ENCODE peak calls at places on chromosomes 6 and 20, in six cellular contexts. T is GM12892, B is H1, H is HepG2, N is K562, R is GM12878. A is an unnamed sample.
A peak's percentile ranks its signal among the peaks of the same experiment; 100 is the strongest.

GRCh38 chr6:136753624-136754023 is 38.7 kb downstream of the MAP3K5 start:
- DNase-seq in R (no peak), T (no peak), H (no peak), N (no peak), B (no peak), A (no peak)

GRCh38 chr6:68777956-68778355 is 142.9 kb downstream of the ADGRB3 start:
- DNase-seq in T (no peak), R (no peak), H (no peak), N (no peak), B (no peak), A (no peak)

GRCh38 chr20:17795449-17796095 is 95.8 kb downstream of the BANF2 start:
- DNase-seq in R (no peak), H (no peak), T (no peak), N (no peak), B (no peak), A (no peak)

GRCh38 chr20:58433759-58434158 is 44.7 kb downstream of the VAPB start:
- DNase-seq in B (no peak), R (no peak), H (no peak), T (no peak), N (peak; percentile 50), A (no peak)

GRCh38 chr6:52533491-52533890 is 43.4 kb downstream of the TRAM2 start:
- DNase-seq in N (no peak), B (no peak), T (no peak), H (no peak), R (no peak), A (no peak)

GRCh38 chr6:148274809-148275208 is 67.8 kb upstream of the SASH1 start:
- DNase-seq in R (no peak), H (no peak), N (no peak), B (no peak), T (no peak), A (no peak)

GRCh38 chr6:129667621-129668020 is 42.4 kb downstream of the ARHGAP18 start:
- DNase-seq in B (no peak), N (no peak), R (no peak), T (no peak), H (no peak), A (no peak)

GRCh38 chr20:63821824-63822223 is 9.2 kb downstream of the ZBTB46 start:
- DNase-seq in R (no peak), B (no peak), T (no peak), H (no peak), N (no peak), A (no peak)

GRCh38 chr6:136288566-136289326 is 900 bp downstream of the BCLAF1 start:
- DNase-seq in T (peak; percentile 31), B (peak; percentile 68), H (peak; percentile 89), N (peak; percentile 64), R (peak; percentile 25), A (peak; percentile 33)

GRCh38 chr6:28209753-28210535 is 15.1 kb upstream of the ZSCAN9 start:
- DNase-seq in N (no peak), H (no peak), R (no peak), B (no peak), T (no peak), A (no peak)

GRCh38 chr6:39281312-39281980 is 32.8 kb downstream of the KCNK17 start:
- DNase-seq in H (no peak), T (no peak), N (no peak), B (no peak), R (no peak), A (no peak)
- TF ChIP-seq POLR2A in H (no peak), T (no peak), N (no peak), B (no peak), R (no peak), A (no peak)

DNA sequence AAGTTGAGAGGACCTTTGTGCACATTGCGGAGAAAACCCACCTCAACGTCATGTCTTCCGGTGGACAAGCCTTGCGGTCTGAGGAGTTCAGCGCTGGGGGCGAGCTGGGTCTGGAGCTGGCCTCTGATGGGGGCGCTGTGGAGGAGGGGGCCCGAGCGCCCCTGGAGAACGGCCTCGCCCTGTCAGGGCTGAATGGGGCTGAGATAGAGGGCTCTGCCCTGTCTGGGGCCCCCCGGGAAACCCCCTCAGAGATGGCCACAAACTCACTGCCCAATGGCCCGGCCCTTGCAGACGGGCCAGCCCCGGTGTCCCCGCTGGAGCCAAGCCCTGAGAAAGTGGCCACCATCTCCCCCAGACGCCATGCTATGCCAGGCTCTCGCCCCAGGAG is 14.6 kb upstream of the SLC22A7 start:
- DNase-seq in H (no peak), T (no peak), R (no peak), N (no peak), B (no peak), A (no peak)
- TF ChIP-seq TAF1 in H (no peak), T (no peak), R (no peak), N (no peak), B (no peak), A (no peak)

DNA sequence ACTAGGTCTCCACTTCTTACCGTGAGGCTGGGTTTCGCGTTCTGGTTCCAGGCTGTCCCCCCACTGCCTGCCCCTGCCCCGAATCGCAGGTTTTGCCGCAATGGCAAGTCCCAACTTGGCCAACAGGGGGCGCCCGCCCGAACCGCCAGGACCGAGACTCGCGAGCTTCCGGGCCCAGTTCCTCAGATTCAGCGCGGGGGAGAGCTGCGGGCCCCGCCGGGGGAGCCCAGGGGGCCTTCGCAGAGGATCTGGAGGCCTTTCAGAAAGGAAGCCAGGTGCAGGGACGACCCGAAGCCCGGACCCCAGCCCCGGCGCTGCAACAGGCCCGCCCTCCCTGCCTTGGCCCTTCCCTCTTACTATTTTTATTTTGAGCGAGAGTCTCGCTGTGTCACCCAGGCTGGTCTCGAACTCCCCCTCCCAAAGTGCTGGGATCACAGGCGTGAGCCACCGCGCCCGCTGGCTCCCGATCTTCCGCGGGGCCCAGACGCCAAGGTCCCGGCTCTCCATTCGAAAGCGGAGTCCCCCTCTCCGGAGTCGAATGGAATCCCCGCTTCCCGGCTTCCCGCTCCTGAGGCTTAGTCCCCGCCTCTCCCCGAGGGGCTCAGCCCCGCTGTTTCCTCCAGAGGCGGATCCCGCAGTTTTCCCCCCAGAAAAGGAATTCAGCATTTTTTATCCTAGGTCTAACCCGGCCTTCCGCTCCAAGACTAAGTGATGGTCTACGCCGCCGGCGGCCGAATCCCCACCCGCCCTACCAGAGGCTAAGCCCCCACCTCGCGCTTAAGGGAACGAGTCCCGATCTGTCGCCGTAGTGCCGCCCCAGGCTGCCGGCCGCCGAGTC is 11.7 kb upstream of the TMC2 start:
- DNase-seq in N (peak; percentile 85), R (peak; percentile 25), B (peak; percentile 99), H (peak; percentile 77), T (peak; percentile 82), A (peak; percentile 77)
- TF ChIP-seq POLR2AphosphoS5 in N (peak; percentile 68), R (peak; percentile 54), B (no peak), H (peak; percentile 78), T (no peak), A (no peak)

GRCh38 chr6:123744840-123745239 is 58.8 kb upstream of the NKAIN2 start:
- DNase-seq in R (no peak), N (no peak), T (no peak), H (no peak), B (no peak), A (no peak)

GRCh38 chr6:123742626-123743025 is 61.0 kb upstream of the NKAIN2 start:
- DNase-seq in B (no peak), R (no peak), T (no peak), N (no peak), H (no peak), A (no peak)

GRCh38 chr6:123747515-123747914 is 56.1 kb upstream of the NKAIN2 start:
- DNase-seq in T (no peak), B (no peak), R (no peak), N (no peak), H (no peak), A (no peak)

DNA sequence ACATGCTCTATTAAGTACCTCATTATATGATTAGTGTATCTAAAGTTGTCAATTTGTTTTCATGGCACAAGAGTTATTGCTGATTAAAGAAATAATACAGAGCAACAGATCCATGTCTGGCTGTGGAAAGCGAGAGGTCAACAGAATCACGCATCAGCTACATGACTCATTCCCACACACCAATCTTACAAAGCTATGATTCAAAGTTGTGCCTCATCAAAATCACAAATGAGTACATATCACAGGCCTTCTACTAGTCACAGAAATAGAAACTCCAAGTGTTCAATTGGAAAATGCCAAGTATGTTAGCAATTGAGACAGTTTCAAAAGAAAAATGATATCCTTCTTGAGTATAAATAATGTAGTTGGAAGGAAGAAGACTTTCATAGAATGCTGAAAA is 57.8 kb upstream of the NKAIN2 start:
- DNase-seq in B (no peak), H (no peak), R (no peak), N (no peak), T (no peak), A (no peak)
- TF ChIP-seq POLR2A in B (no peak), H (no peak), R (no peak), N (no peak), T (no peak), A (no peak)

GRCh38 chr20:37244572-37244957 is 17.0 kb downstream of the GHRH start:
- DNase-seq in R (no peak), B (no peak), N (no peak), T (no peak), H (no peak), A (no peak)
- TF ChIP-seq TAF1 in R (no peak), B (no peak), N (no peak), T (no peak), H (no peak), A (no peak)